ENCODE peak calls at places on chromosomes 13 and 19, in nine cellular contexts. B is PC-3, D is GM23338, Q is neural progenitor cell, I is OCI-LY7, P is HCT116, J is GM23248, N is MM.1S, K is SK-N-SH. W is an unnamed sample.

GRCh38 chr13:48233097-48233885 is at the start of gene ITM2B:
- DNase-seq in B (peak), D (peak), Q (peak), I (peak), P (peak), J (peak), N (peak), K (peak), W (peak)

GRCh38 chr13:52348081-52348480 is 57.9 kb downstream of the THSD1 start:
- DNase-seq in B (no peak), D (no peak), Q (no peak), I (no peak), P (peak), J (peak), N (no peak), K (no peak), W (no peak)

GRCh38 chr19:18503971-18504885 is 17.6 kb downstream of the ELL start:
- DNase-seq in B (peak), D (no peak), Q (no peak), I (no peak), P (no peak), J (no peak), N (no peak), K (no peak), W (peak)

GRCh38 chr13:50685491-50685890 is 158.0 kb downstream of the DLEU7 start:
- DNase-seq in B (peak), D (peak), Q (peak), I (no peak), P (no peak), J (peak), N (no peak), K (no peak), W (no peak)

GRCh38 chr13:51781246-51782022 is 22.5 kb downstream of the DHRS12 start:
- DNase-seq in B (peak), D (peak), Q (peak), I (peak), P (peak), J (peak), N (no peak), K (peak), W (peak)

GRCh38 chr13:97935071-97935470 is 18.4 kb upstream of the IPO5 start:
- DNase-seq in B (no peak), D (no peak), Q (no peak), I (no peak), P (no peak), J (no peak), N (no peak), K (no peak), W (no peak)

GRCh38 chr13:45928843-45929242 is 77.3 kb upstream of the SIAH3 start:
- DNase-seq in B (peak), D (no peak), Q (no peak), I (no peak), P (no peak), J (no peak), N (no peak), K (no peak), W (no peak)

GRCh38 chr19:58439576-58440554 is at the start of gene ZNF132:
- DNase-seq in B (no peak), D (peak), Q (peak), I (no peak), P (no peak), J (peak), N (no peak), K (peak), W (peak)

GRCh38 chr13:46386996-46387851 is at the start of gene RUBCNL:
- DNase-seq in B (peak), D (peak), Q (peak), I (peak), P (peak), J (peak), N (peak), K (peak), W (peak)

GRCh38 chr19:31285744-31286143 is 63.5 kb downstream of the TSHZ3 start:
- DNase-seq in B (no peak), D (no peak), Q (peak), I (no peak), P (no peak), J (peak), N (no peak), K (no peak), W (no peak)

GRCh38 chr19:15251749-15252397 is 19.6 kb upstream of the EPHX3 start:
- DNase-seq in B (peak), D (peak), Q (peak), I (no peak), P (no peak), J (peak), N (no peak), K (peak), W (peak)

GRCh38 chr19:45121827-45122345 is 28.9 kb downstream of the PPP1R37 start:
- DNase-seq in B (no peak), D (no peak), Q (no peak), I (no peak), P (no peak), J (no peak), N (no peak), K (no peak), W (no peak)

DNA sequence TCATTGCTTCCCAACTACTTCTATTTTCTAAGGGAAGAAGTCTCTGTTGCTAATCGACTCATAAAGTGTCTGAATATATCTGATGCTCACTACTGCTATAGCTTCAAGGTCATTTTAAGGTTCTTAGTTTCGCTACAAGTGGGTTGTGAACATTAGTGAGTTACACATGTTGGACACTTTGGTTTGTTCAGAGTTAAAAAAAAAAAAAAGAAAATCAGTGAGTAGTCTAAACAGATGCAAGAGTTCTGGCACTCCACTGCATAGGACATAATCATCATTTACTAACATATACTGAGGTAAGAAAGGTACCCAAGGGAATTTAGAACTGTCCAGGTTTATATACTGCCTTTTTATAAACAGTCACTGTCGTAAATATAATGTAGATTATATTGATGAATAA is 108.8 kb downstream of the KLF12 start:
- DNase-seq in B (no peak), D (no peak), Q (no peak), I (no peak), P (no peak), J (no peak), N (peak), K (no peak), W (no peak)
- H3K4me3 ChIP-seq in B (no peak), D (no peak), Q (no peak), I (peak), P (no peak), J (no peak), N (peak), K (no peak), W (no peak)

GRCh38 chr19:2317756-2318155 is 9.8 kb upstream of the LINGO3 start:
- DNase-seq in B (no peak), D (no peak), Q (no peak), I (no peak), P (no peak), J (no peak), N (no peak), K (no peak), W (no peak)

GRCh38 chr19:2312819-2313501 is 5.0 kb upstream of the LINGO3 start:
- DNase-seq in B (no peak), D (peak), Q (no peak), I (no peak), P (no peak), J (no peak), N (no peak), K (no peak), W (no peak)

GRCh38 chr19:2317300-2317699 is 9.3 kb upstream of the LINGO3 start:
- DNase-seq in B (no peak), D (no peak), Q (no peak), I (no peak), P (no peak), J (no peak), N (no peak), K (no peak), W (no peak)

GRCh38 chr19:2315121-2315817 is 7.3 kb upstream of the LINGO3 start:
- DNase-seq in B (no peak), D (no peak), Q (no peak), I (no peak), P (no peak), J (no peak), N (no peak), K (no peak), W (no peak)

GRCh38 chr19:2315818-2316353 is 7.9 kb upstream of the LINGO3 start:
- DNase-seq in B (peak), D (peak), Q (peak), I (peak), P (no peak), J (peak), N (peak), K (peak), W (peak)
- TF ChIP-seq EZH2phosphoT487 in B (no peak), D (no peak), Q (no peak), I (no peak), P (no peak), J (no peak), N (no peak), K (no peak), W (no peak)

GRCh38 chr19:35281303-35281702 is 1.0 kb upstream of the HAMP start:
- DNase-seq in B (peak), D (no peak), Q (no peak), I (no peak), P (no peak), J (peak), N (no peak), K (no peak), W (no peak)
- H2AFZ ChIP-seq in B (no peak), D (no peak), Q (no peak), I (no peak), P (no peak), J (no peak), N (no peak), K (no peak), W (no peak)

DNA sequence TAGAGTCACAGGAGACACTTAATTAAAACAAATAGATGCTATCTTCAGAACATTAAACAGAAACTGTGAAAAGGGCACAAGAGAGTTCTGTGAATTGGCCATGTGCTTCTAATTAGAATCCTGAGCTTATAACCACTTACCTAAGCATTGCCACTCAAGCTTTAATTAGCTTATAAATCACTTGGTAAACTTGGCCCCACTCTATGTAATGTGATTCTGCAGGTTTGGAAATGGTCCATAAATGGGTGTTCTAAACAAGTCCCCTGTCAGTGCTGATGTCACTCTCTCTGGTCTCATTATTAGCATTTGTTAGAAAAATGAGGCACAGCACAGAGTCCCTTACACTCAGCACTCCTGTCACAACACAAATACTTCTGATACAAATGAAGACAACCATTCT is 18.0 kb downstream of the ZNF91 start:
- DNase-seq in B (no peak), D (no peak), Q (no peak), I (no peak), P (no peak), J (no peak), N (no peak), K (no peak), W (no peak)
- H3K4me3 ChIP-seq in B (no peak), D (no peak), Q (no peak), I (no peak), P (no peak), J (no peak), N (no peak), K (no peak), W (no peak)